ENCODE peak calls at places on chromosomes 4 and X, in four cellular contexts. J is left ventricle myocardium inferior, O is neural progenitor cell, Y is AG04450. G is an unnamed sample.

GRCh38 chr4:84726356-84726755 is 143.4 kb downstream of the CDS1 start:
- DNase-seq in J (no peak), O (no peak), Y (no peak), G (no peak)

GRCh38 chr4:5166377-5166776 is 115.1 kb downstream of the STK32B start:
- DNase-seq in J (no peak), O (no peak), Y (no peak), G (no peak)

GRCh38 chr4:41678086-41678485 is 70.4 kb downstream of the PHOX2B start:
- DNase-seq in J (no peak), O (no peak), Y (no peak), G (no peak)

GRCh38 chr4:73690051-73690744 is 50.2 kb upstream of the CXCL8 start:
- DNase-seq in J (no peak), O (no peak), Y (no peak), G (no peak)

GRCh38 chr4:151854731-151855130 is 93.9 kb upstream of the GATB start:
- DNase-seq in J (no peak), O (no peak), Y (peak), G (no peak)

GRCh38 chrX:150062292-150063137 is 124.2 kb upstream of the EOLA2 start:
- DNase-seq in J (peak), O (no peak), Y (no peak), G (no peak)

GRCh38 chr4:68948044-68948743 is 3.4 kb downstream of the UGT2A3 start:
- DNase-seq in J (no peak), O (no peak), Y (no peak), G (no peak)

GRCh38 chr4:22969314-22969896 is 276.7 kb downstream of the GBA3 start:
- DNase-seq in J (no peak), O (peak), Y (no peak), G (peak)

GRCh38 chrX:37993857-37994619 is 12.3 kb upstream of the SYTL5 start:
- DNase-seq in J (no peak), O (peak), Y (no peak), G (peak)

GRCh38 chrX:118603981-118604380 is 108.4 kb downstream of the DOCK11 start:
- DNase-seq in J (no peak), O (peak), Y (peak), G (peak)

GRCh38 chr4:2331519-2332200 is 69.8 kb upstream of the MXD4 start:
- DNase-seq in J (no peak), O (no peak), Y (no peak), G (no peak)

GRCh38 chr4:103307479-103308042 is 109.4 kb upstream of the CENPE start:
- DNase-seq in J (no peak), O (no peak), Y (no peak), G (no peak)

GRCh38 chr4:83546796-83547195 is 10.9 kb downstream of the GPAT3 start:
- DNase-seq in J (no peak), O (no peak), Y (no peak), G (no peak)

GRCh38 chrX:18290200-18290599 is 64.3 kb downstream of the SCML2 start:
- DNase-seq in J (no peak), O (peak), Y (no peak), G (no peak)

GRCh38 chrX:54178100-54178940 is 4.7 kb downstream of the FAM120C start:
- DNase-seq in J (no peak), O (no peak), Y (peak), G (peak)
- H3K27ac ChIP-seq in J (no peak), O (no peak), Y (no peak), G (no peak)

DNA sequence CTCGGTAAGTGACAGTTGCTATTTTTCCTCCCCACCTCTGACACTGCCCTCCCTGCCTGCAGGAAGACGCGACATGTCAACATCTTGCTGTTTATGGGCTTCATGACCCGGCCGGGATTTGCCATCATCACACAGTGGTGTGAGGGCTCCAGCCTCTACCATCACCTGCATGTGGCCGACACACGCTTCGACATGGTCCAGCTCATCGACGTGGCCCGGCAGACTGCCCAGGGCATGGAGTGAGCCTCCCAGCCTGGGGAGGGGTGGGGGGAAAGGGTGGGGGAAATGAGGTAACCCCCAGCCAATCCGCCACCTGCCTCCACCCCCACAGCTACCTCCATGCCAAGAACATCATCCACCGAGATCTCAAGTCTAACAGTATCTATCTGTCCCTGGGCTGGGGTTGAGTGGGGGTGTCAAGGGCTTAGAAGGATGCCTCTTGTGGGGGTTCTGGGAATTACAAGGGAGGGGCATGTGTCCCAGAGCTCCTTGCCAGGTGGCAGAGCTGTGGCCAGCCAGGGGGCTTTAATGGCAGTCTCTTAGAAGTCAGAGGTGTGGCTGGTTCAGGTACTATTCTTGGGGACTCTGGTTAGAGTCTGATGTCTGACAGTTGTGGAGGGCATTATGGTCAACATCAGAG is 7.8 kb downstream of the ARAF start:
- DNase-seq in J (no peak), O (peak), Y (no peak), G (no peak)
- TF ChIP-seq CTCF in J (peak), O (peak), Y (peak), G (no peak)

GRCh38 chrX:33210156-33210555 is 1.2 kb downstream of the DMD start:
- DNase-seq in J (no peak), O (no peak), Y (no peak), G (no peak)

GRCh38 chrX:33207056-33207455 is 4.3 kb downstream of the DMD start:
- DNase-seq in J (no peak), O (no peak), Y (no peak), G (no peak)

GRCh38 chrX:33204889-33205288 is 6.5 kb downstream of the DMD start:
- DNase-seq in J (no peak), O (no peak), Y (no peak), G (no peak)

DNA sequence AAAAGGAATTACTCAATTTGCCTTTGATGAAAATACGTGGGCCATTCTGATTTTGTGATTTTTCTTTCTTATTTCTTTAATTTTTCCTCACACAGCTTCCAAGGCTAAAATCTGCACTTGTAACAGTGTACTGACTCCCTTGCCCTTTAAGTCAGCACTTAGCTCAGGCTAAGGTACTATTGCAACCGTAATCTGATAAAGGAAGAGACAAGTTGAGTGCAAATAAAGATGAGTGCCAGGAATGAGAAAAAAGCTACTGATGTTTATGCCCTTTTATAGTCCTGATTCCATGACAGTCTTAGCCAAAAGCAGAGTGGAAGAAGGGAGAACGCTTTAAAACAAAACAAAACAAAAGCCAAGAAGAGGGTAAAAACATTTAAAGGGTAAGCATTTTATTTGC is 6.0 kb downstream of the DMD start:
- DNase-seq in J (no peak), O (no peak), Y (no peak), G (no peak)
- H3K27ac ChIP-seq in J (peak), O (no peak), Y (no peak), G (no peak)

GRCh38 chr4:168867128-168867527 is 142.9 kb downstream of the CBR4 start:
- DNase-seq in J (no peak), O (no peak), Y (no peak), G (no peak)

GRCh38 chr4:168863719-168864632 is 146.1 kb downstream of the CBR4 start:
- DNase-seq in J (no peak), O (no peak), Y (no peak), G (no peak)

GRCh38 chr4:168865854-168866253 is 144.2 kb downstream of the CBR4 start:
- DNase-seq in J (no peak), O (no peak), Y (no peak), G (no peak)

GRCh38 chr4:168866635-168867034 is 143.4 kb downstream of the CBR4 start:
- DNase-seq in J (no peak), O (no peak), Y (no peak), G (no peak)

DNA sequence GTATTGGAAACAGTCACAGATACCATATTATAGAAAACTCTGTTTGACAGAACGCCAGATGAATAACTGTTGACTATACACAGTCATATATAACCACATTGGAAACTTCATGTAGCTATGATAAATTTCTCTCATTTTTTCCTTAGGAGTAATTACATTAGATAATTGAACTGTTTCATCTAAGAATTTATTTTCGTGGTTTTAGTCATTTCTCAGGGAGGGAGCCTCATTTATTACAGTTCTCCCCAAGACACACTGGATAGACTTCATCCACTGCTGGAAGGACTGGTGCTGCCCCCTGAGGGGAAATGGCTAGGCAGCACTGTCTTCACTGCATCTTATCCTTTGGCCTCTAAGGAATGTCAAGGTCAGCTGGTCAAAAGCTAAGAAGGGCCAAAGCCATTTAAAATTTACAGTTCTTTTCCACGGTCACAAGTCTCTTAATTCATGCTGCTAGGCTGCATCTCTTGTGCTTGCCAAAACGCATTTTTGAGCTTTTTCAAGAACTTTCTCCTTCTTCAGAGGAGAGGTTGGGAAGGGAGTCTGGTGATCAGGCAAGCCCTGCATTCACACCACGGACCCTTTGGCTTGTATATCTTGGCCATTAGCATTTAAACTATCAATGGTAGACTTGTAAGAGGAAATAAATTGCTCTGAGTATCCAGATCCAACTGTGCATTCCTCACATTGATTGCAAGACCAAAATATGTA is 145.1 kb downstream of the CBR4 start:
- DNase-seq in J (no peak), O (no peak), Y (no peak), G (no peak)
- TF ChIP-seq CTCF in J (peak), O (peak), Y (peak), G (no peak)

DNA sequence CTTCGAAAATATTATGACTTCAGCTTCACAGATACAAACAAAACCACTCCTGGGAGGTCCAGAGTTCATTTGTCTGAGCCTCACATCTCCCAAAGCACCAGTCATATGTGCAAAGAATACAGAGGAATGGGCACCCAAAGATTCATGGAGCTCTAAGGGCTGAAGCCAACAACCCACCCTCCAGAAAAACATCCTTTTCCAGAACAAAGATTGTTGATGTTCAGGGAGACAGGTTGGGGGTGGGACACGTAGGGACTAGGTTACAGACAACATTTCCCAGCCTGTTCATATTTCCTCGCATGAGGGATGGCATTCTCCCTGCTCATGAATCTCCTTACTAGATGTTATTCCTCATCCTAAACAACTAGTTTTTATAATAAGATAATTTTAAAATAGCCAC is 71.2 kb downstream of the METTL14 start:
- DNase-seq in J (no peak), O (no peak), Y (no peak), G (no peak)
- H3K27ac ChIP-seq in J (peak), O (no peak), Y (peak), G (no peak)

DNA sequence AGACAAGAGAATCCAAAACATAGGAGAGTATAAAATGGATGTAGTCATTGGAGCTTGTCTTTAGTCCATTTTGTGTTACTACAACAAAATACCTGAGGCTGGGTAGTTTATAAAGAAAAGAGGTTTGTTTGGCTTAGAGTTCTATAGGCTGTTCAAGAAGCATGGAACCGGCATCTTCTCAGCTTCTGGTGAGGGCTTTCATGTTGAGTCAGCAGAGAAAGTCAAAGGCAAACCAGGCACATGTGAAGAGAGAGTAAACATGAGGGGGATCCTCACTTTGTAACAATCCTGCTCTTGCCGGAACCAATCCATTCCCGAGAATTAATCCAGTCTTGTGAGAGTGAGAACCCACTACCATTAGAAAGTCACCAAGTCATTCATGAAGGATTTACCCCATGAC is 8.1 kb upstream of the HCCS start:
- DNase-seq in J (no peak), O (no peak), Y (no peak), G (no peak)
- TF ChIP-seq CTCF in J (no peak), O (no peak), Y (no peak), G (no peak)